ENCODE peak calls at places on chromosomes 3 and 15, in ten cellular contexts. K is hepatocyte; W is cardiac muscle cell; F is heart right ventricle; L is PC-3; I is MM.1S; H is HCT116; G is CD8-positive, alpha-beta T cell; E is tibial artery; X is osteoblast. Y is an unnamed sample.

GRCh38 chr15:65954289-65954741 is 85.0 kb downstream of the RAB11A start:
- DNase-seq in W (no peak), E (no peak), I (peak; percentile 60), G (no peak), H (peak; percentile 31), K (no peak), X (no peak), F (no peak), L (peak; percentile 74), Y (no peak)

GRCh38 chr15:89910891-89911626 is 1.7 kb downstream of the ARPIN start:
- DNase-seq in W (no peak), X (peak; percentile 59), K (no peak), G (no peak), H (no peak), F (no peak), I (no peak), E (no peak), L (no peak), Y (no peak)

GRCh38 chr15:76038512-76038911 is 21.3 kb upstream of the TMEM266 start:
- DNase-seq in G (no peak), I (no peak), L (no peak), H (no peak), F (no peak), W (no peak), K (no peak), X (no peak), E (no peak), Y (no peak)

GRCh38 chr3:10753964-10754363 is 62.1 kb upstream of the SLC6A11 start:
- DNase-seq in E (no peak), X (peak; percentile 93), K (peak; percentile 84), L (peak; percentile 69), I (peak; percentile 46), F (peak; percentile 60), W (peak; percentile 92), H (no peak), G (peak; percentile 45), Y (peak; percentile 66)

GRCh38 chr3:40172560-40172959 is 136.9 kb upstream of the EIF1B start:
- DNase-seq in X (no peak), I (no peak), K (no peak), W (no peak), G (no peak), L (no peak), H (no peak), F (no peak), E (no peak), Y (no peak)

GRCh38 chr3:52028572-52028971 is 27.8 kb downstream of the DUSP7 start:
- DNase-seq in I (no peak), K (no peak), G (no peak), L (peak; percentile 20), H (no peak), X (no peak), E (no peak), F (peak; percentile 83), W (no peak), Y (no peak)

GRCh38 chr3:136862953-136863352 is 945 bp downstream of the NCK1 start:
- DNase-seq in H (no peak), F (no peak), K (no peak), W (no peak), E (no peak), X (no peak), G (no peak), I (no peak), L (no peak), Y (no peak)

GRCh38 chr3:14496351-14496750 is 43.8 kb downstream of the GRIP2 start:
- DNase-seq in W (no peak), F (no peak), X (peak; percentile 30), E (peak; percentile 20), L (no peak), I (no peak), G (no peak), H (no peak), K (no peak), Y (no peak)

GRCh38 chr15:101558217-101558941 is 68.9 kb upstream of the PCSK6 start:
- DNase-seq in E (no peak), X (no peak), I (no peak), H (no peak), L (peak; percentile 38), F (no peak), W (no peak), K (peak; percentile 54), G (no peak), Y (peak; percentile 13)

GRCh38 chr15:101244889-101245668 is 6.8 kb downstream of the CHSY1 start:
- DNase-seq in G (no peak), X (no peak), I (no peak), W (no peak), K (no peak), F (no peak), H (no peak), E (no peak), L (no peak), Y (no peak)

GRCh38 chr3:46440531-46441294 is 24.0 kb downstream of the LTF start:
- DNase-seq in K (no peak), E (no peak), W (no peak), I (peak; percentile 87), G (peak; percentile 31), X (no peak), F (no peak), L (no peak), H (no peak), Y (no peak)

GRCh38 chr3:52246728-52247454 is 1.3 kb downstream of the PPM1M start:
- DNase-seq in I (no peak), K (no peak), F (no peak), G (no peak), X (peak; percentile 83), H (no peak), E (peak; percentile 67), W (no peak), L (no peak), Y (no peak)

DNA sequence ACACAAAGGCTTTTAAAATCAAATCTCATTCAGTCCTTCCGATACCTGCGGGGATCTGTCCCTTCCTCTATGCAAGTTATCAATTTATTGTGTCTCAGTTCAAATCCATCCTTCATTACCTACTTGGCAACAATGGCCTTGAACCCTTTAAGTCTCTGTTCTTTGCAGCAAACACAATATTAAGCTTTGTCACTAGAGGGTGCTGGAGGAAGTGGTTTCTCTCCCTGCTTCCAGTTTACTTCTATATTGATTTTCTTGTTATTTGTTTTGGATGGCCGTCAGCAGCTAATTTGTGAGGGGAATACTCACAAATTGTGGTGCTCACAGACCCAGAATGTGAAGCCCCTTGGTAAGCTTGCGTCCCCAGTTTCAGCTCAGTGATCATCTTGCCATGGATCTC is 278.3 kb downstream of the FGF12 start:
- DNase-seq in F (no peak), I (no peak), L (no peak), W (no peak), H (no peak), E (no peak), X (no peak), G (no peak), K (no peak), Y (no peak)
- TF ChIP-seq CTCF in F (peak; percentile 30), I (peak; percentile 45), L (peak; percentile 59), W (peak; percentile 24), H (peak; percentile 54), E (no peak), X (peak; percentile 44), G (no peak), K (peak; percentile 27), Y (no peak)

GRCh38 chr3:150278843-150279341 is 129.2 kb upstream of the TSC22D2 start:
- DNase-seq in H (no peak), L (no peak), W (no peak), X (no peak), K (peak; percentile 60), I (no peak), G (no peak), F (no peak), E (no peak), Y (no peak)
- H3K27ac ChIP-seq in H (no peak overlapping the region), L (no peak overlapping the region), W (no peak overlapping the region), X (no peak overlapping the region), K (peak overlapping the region; percentile 89), I (no peak overlapping the region), G (no peak overlapping the region), F (no peak overlapping the region), E (no peak overlapping the region), Y (no peak overlapping the region)

DNA sequence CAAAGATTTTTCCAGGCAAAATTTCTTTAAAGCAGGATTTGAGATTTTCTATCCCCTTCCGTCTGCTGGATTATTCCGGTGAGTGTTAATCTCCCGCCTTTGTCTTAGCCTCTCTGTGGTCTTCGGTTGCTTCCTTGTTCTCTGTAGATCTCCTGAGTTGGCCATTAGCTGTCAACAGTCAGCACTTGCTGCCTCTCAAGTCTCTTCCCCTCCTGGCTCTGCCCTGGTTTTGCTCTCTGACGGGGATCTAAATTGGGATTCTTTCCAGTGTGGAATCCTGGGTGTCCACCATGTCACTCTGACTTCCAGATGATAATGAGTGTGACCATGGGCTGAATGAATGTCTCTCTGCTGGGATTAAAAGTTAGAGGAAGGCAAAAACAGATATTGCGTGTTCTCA is 121.5 kb downstream of the IGF1R start:
- DNase-seq in F (no peak), K (no peak), L (no peak), W (peak; percentile 57), E (no peak), I (no peak), G (no peak), H (no peak), X (no peak), Y (no peak)
- H3K4me1 ChIP-seq in F (peaks cover 76% of the 10 kb centered on the region), K (peaks cover 19% of the 10 kb centered on the region), L (no peaks in the 10 kb centered on the region), W (peaks cover 30% of the 10 kb centered on the region), E (peaks cover 87% of the 10 kb centered on the region), I (no peaks in the 10 kb centered on the region), G (peaks cover 6% of the 10 kb centered on the region), H (no peaks in the 10 kb centered on the region), X (peaks cover 8% of the 10 kb centered on the region), Y (peaks cover 7% of the 10 kb centered on the region)

DNA sequence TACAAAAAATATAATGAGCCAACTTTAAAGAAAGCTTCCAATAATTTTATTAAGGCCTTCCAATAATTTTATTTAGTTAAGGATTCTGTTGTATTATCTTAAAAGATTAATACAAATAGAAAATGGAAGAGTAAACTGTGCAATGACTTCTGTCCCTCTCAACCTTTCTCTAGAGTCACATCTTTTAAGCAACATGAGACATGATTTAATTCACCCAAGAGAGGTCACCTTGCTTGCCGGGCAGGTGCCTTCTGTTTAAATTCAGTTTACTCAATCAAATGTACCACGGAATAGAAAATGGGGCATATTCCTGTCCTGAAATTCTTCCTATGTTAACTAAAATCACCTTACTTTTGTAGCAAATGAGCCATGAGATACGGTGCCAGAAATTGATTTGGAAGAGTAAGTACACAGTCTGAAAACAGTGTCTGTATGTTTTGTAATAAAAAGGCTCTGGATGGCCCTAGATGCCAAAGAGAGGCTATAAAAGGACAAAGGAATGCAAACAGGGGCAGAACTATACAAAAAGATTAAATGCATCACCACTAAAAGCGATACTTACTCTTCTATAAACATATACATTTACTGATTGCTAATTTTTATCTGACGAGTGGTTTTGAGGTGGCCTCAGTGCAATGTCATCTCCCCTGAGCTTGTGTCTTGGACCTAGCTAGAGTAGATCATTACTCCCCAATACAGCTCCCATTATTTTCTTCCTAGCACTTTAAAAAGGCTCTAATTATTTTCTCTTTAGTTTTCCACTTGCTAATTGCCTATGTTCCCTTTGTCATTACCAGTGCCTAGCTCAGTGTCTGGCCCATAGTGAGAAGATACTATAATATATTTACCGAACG is 134.0 kb downstream of the FHIT start:
- DNase-seq in F (no peak), I (no peak), W (no peak), X (no peak), H (no peak), L (no peak), K (no peak), E (no peak), G (no peak), Y (no peak)
- TF ChIP-seq CTCF in F (no peak), I (no peak), W (no peak), X (no peak), H (no peak), L (no peak), K (no peak), E (no peak), G (no peak), Y (no peak)

Y was measured in thyroid gland.